ENCODE peak calls at places on chromosomes 7 and 10, in four cellular contexts. One of them, this sample, is unnamed.

GRCh38 chr10:71236286-71236685 is 23.9 kb downstream of the UNC5B start:
- DNase-seq in naive thymus-derived CD4-positive, alpha-beta T cell: no peak
- DNase-seq in aorta: no peak
- DNase-seq in frontal cortex: no peak
- DNase-seq in this sample: no peak

GRCh38 chr7:111164442-111164841 is 73.5 kb downstream of the LRRN3 start:
- DNase-seq in naive thymus-derived CD4-positive, alpha-beta T cell: no peak
- DNase-seq in aorta: no peak
- DNase-seq in frontal cortex: no peak
- DNase-seq in this sample: no peak

GRCh38 chr10:29254123-29255046 is 34.5 kb upstream of the LYZL1 start:
- DNase-seq in naive thymus-derived CD4-positive, alpha-beta T cell: no peak
- DNase-seq in aorta: no peak
- DNase-seq in frontal cortex: no peak
- DNase-seq in this sample: no peak

GRCh38 chr7:79452495-79453265 is 787 bp downstream of the MAGI2 start:
- DNase-seq in naive thymus-derived CD4-positive, alpha-beta T cell: no peak
- DNase-seq in aorta: peak
- DNase-seq in frontal cortex: peak
- DNase-seq in this sample: peak

GRCh38 chr10:71396084-71396713 is 521 bp upstream of the CDH23 start:
- DNase-seq in naive thymus-derived CD4-positive, alpha-beta T cell: peak
- DNase-seq in aorta: peak
- DNase-seq in frontal cortex: peak
- DNase-seq in this sample: peak

GRCh38 chr7:2726316-2727018 is 38.5 kb downstream of the AMZ1 start:
- DNase-seq in naive thymus-derived CD4-positive, alpha-beta T cell: no peak
- DNase-seq in aorta: peak
- DNase-seq in frontal cortex: no peak
- DNase-seq in this sample: no peak

GRCh38 chr10:129193148-129193547 is 273.9 kb upstream of the MGMT start:
- DNase-seq in naive thymus-derived CD4-positive, alpha-beta T cell: no peak
- DNase-seq in aorta: no peak
- DNase-seq in frontal cortex: no peak
- DNase-seq in this sample: no peak

GRCh38 chr10:93076871-93077270 is 3.2 kb downstream of the CYP26A1 start:
- DNase-seq in naive thymus-derived CD4-positive, alpha-beta T cell: no peak
- DNase-seq in aorta: no peak
- DNase-seq in frontal cortex: no peak
- DNase-seq in this sample: no peak

GRCh38 chr10:133160813-133161471 is 923 bp downstream of the KNDC1 start:
- DNase-seq in naive thymus-derived CD4-positive, alpha-beta T cell: no peak
- DNase-seq in aorta: no peak
- DNase-seq in frontal cortex: no peak
- DNase-seq in this sample: no peak

GRCh38 chr7:144019457-144019856 is 19.3 kb downstream of the OR6B1 start:
- DNase-seq in naive thymus-derived CD4-positive, alpha-beta T cell: no peak
- DNase-seq in aorta: no peak
- DNase-seq in frontal cortex: no peak
- DNase-seq in this sample: no peak

GRCh38 chr10:14736600-14737081 is 38.1 kb downstream of the FAM107B start:
- DNase-seq in naive thymus-derived CD4-positive, alpha-beta T cell: no peak
- DNase-seq in aorta: no peak
- DNase-seq in frontal cortex: no peak
- DNase-seq in this sample: no peak

GRCh38 chr7:85150624-85151023 is 36.2 kb downstream of the SEMA3D start:
- DNase-seq in naive thymus-derived CD4-positive, alpha-beta T cell: no peak
- DNase-seq in aorta: no peak
- DNase-seq in frontal cortex: no peak
- DNase-seq in this sample: no peak

GRCh38 chr7:7122701-7123281 is 59.6 kb upstream of the C1GALT1 start:
- DNase-seq in naive thymus-derived CD4-positive, alpha-beta T cell: no peak
- DNase-seq in aorta: no peak
- DNase-seq in frontal cortex: no peak
- DNase-seq in this sample: no peak

GRCh38 chr10:26479766-26480492 is 41.8 kb downstream of the APBB1IP start:
- DNase-seq in naive thymus-derived CD4-positive, alpha-beta T cell: peak
- DNase-seq in aorta: no peak
- DNase-seq in frontal cortex: no peak
- DNase-seq in this sample: peak

GRCh38 chr10:57925045-57925444 is 342.6 kb downstream of the IPMK start:
- DNase-seq in naive thymus-derived CD4-positive, alpha-beta T cell: no peak
- DNase-seq in aorta: no peak
- DNase-seq in frontal cortex: no peak
- DNase-seq in this sample: no peak

GRCh38 chr10:70540089-70540788 is 61.7 kb downstream of the PALD1 start:
- DNase-seq in naive thymus-derived CD4-positive, alpha-beta T cell: peak
- DNase-seq in aorta: no peak
- DNase-seq in frontal cortex: no peak
- DNase-seq in this sample: peak

GRCh38 chr10:10520391-10521385 is 497.0 kb upstream of the CELF2 start:
- DNase-seq in naive thymus-derived CD4-positive, alpha-beta T cell: no peak
- DNase-seq in aorta: no peak
- DNase-seq in frontal cortex: no peak
- DNase-seq in this sample: peak

GRCh38 chr7:44307905-44308740 is 17.3 kb downstream of the CAMK2B start:
- DNase-seq in naive thymus-derived CD4-positive, alpha-beta T cell: no peak
- DNase-seq in aorta: no peak
- DNase-seq in frontal cortex: no peak
- DNase-seq in this sample: peak

GRCh38 chr10:75730847-75731246 is 299.4 kb downstream of the LRMDA start:
- DNase-seq in naive thymus-derived CD4-positive, alpha-beta T cell: no peak
- DNase-seq in aorta: no peak
- DNase-seq in frontal cortex: no peak
- DNase-seq in this sample: no peak

GRCh38 chr10:129652521-129653201 is 185.6 kb downstream of the MGMT start:
- DNase-seq in naive thymus-derived CD4-positive, alpha-beta T cell: no peak
- DNase-seq in aorta: peak
- DNase-seq in frontal cortex: no peak
- DNase-seq in this sample: no peak

GRCh38 chr7:73628504-73628903 is 4.2 kb upstream of the MLXIPL start:
- DNase-seq in naive thymus-derived CD4-positive, alpha-beta T cell: no peak
- DNase-seq in aorta: no peak
- DNase-seq in frontal cortex: no peak
- DNase-seq in this sample: no peak

GRCh38 chr7:54783952-54784351 is 24.9 kb upstream of the SEC61G start:
- DNase-seq in naive thymus-derived CD4-positive, alpha-beta T cell: no peak
- DNase-seq in aorta: no peak
- DNase-seq in frontal cortex: no peak
- DNase-seq in this sample: no peak

GRCh38 chr10:84140036-84140379 is 699 bp downstream of the GHITM start:
- DNase-seq in naive thymus-derived CD4-positive, alpha-beta T cell: no peak
- DNase-seq in aorta: no peak
- DNase-seq in frontal cortex: no peak
- DNase-seq in this sample: no peak

GRCh38 chr10:352476-353235 is 217.4 kb downstream of the ZMYND11 start:
- DNase-seq in naive thymus-derived CD4-positive, alpha-beta T cell: no peak
- DNase-seq in aorta: no peak
- DNase-seq in frontal cortex: no peak
- DNase-seq in this sample: no peak

GRCh38 chr7:159096736-159097581 is 47.7 kb downstream of the VIPR2 start:
- DNase-seq in naive thymus-derived CD4-positive, alpha-beta T cell: no peak
- DNase-seq in aorta: peak
- DNase-seq in frontal cortex: no peak
- DNase-seq in this sample: no peak

GRCh38 chr10:80015911-80016590 is 62.4 kb upstream of the TMEM254 start:
- DNase-seq in naive thymus-derived CD4-positive, alpha-beta T cell: no peak
- DNase-seq in aorta: no peak
- DNase-seq in frontal cortex: no peak
- DNase-seq in this sample: no peak

GRCh38 chr10:47175181-47176080 is 124.6 kb upstream of the GDF10 start:
- DNase-seq in naive thymus-derived CD4-positive, alpha-beta T cell: no peak
- DNase-seq in aorta: no peak
- DNase-seq in frontal cortex: no peak
- DNase-seq in this sample: no peak

GRCh38 chr7:1689356-1689755 is 19.3 kb downstream of the ELFN1 start:
- DNase-seq in naive thymus-derived CD4-positive, alpha-beta T cell: no peak
- DNase-seq in aorta: peak
- DNase-seq in frontal cortex: no peak
- DNase-seq in this sample: no peak

GRCh38 chr10:17644485-17644964 is 574 bp downstream of the STAM start:
- DNase-seq in naive thymus-derived CD4-positive, alpha-beta T cell: no peak
- DNase-seq in aorta: no peak
- DNase-seq in frontal cortex: no peak
- DNase-seq in this sample: peak

GRCh38 chr10:70500812-70501301 is 22.3 kb downstream of the PALD1 start:
- DNase-seq in naive thymus-derived CD4-positive, alpha-beta T cell: no peak
- DNase-seq in aorta: no peak
- DNase-seq in frontal cortex: no peak
- DNase-seq in this sample: no peak

This sample was measured in GM10248.